ENCODE peak calls at places on chromosomes 4 and X, in six cellular contexts. C, V, S, I, M and A are unnamed samples.

GRCh38 chrX:1486749-1487361 is 34.1 kb upstream of the ASMTL start:
- DNase-seq in V (peak), M (no peak), I (no peak), C (no peak), S (no peak), A (no peak)

GRCh38 chrX:16433021-16433420 is 216.9 kb upstream of the S100G start:
- DNase-seq in S (no peak), I (no peak), C (no peak), V (no peak), M (no peak), A (no peak)

GRCh38 chr4:20687894-20688293 is 12.4 kb upstream of the PACRGL start:
- DNase-seq in I (no peak), C (no peak), M (peak), S (no peak), V (no peak), A (no peak)

GRCh38 chr4:99157478-99157935 is 13.4 kb upstream of the ADH4 start:
- DNase-seq in M (no peak), S (no peak), C (no peak), V (no peak), I (no peak), A (no peak)

GRCh38 chr4:108054025-108054424 is 64.3 kb downstream of the HADH start:
- DNase-seq in C (no peak), I (no peak), M (no peak), S (no peak), V (no peak), A (no peak)

GRCh38 chr4:128517739-128518510 is 230.3 kb upstream of the PGRMC2 start:
- DNase-seq in S (peak), C (peak), I (no peak), M (peak), V (peak), A (no peak)

GRCh38 chrX:37455381-37455780 is 106.2 kb downstream of the PRRG1 start:
- DNase-seq in V (no peak), S (no peak), C (no peak), M (no peak), I (no peak), A (no peak)

GRCh38 chr4:23904639-23905061 is 14.8 kb upstream of the PPARGC1A start:
- DNase-seq in S (no peak), C (no peak), I (no peak), V (no peak), M (no peak), A (no peak)

GRCh38 chrX:42385730-42386129 is 392.2 kb downstream of the PPP1R2C start:
- DNase-seq in C (no peak), V (no peak), I (no peak), M (no peak), S (no peak), A (no peak)

GRCh38 chrX:42456301-42456700 is 321.7 kb downstream of the PPP1R2C start:
- DNase-seq in S (no peak), C (no peak), I (no peak), M (no peak), V (no peak), A (no peak)

GRCh38 chr4:74117024-74117534 is 18.1 kb upstream of the CXCL2 start:
- DNase-seq in M (peak), I (no peak), S (no peak), V (peak), C (no peak), A (no peak)

GRCh38 chr4:41432889-41433288 is 105.1 kb upstream of the LIMCH1 start:
- DNase-seq in V (no peak), S (no peak), M (peak), C (peak), I (no peak), A (no peak)

GRCh38 chr4:161949941-161950725 is 213.7 kb downstream of the FSTL5 start:
- DNase-seq in I (no peak), M (no peak), V (no peak), S (no peak), C (peak), A (no peak)

GRCh38 chr4:149465941-149466340 is 349.7 kb downstream of the IQCM start:
- DNase-seq in M (peak), V (no peak), C (no peak), I (no peak), S (no peak), A (no peak)

GRCh38 chrX:10512258-10512657 is 108.1 kb downstream of the MID1 start:
- DNase-seq in C (no peak), S (peak), M (peak), V (no peak), I (no peak), A (no peak)

GRCh38 chr4:151679247-151679646 is 81.6 kb downstream of the GATB start:
- DNase-seq in S (no peak), I (no peak), M (no peak), C (peak), V (no peak), A (no peak)

GRCh38 chr4:3345384-3345783 is 52.6 kb downstream of the RGS12 start:
- DNase-seq in I (no peak), S (no peak), V (no peak), C (no peak), M (no peak), A (no peak)

GRCh38 chr4:24515698-24516097 is 68.7 kb downstream of the DHX15 start:
- DNase-seq in V (no peak), M (no peak), S (no peak), I (no peak), C (peak), A (no peak)

GRCh38 chrX:150889131-150889530 is 9.3 kb downstream of the CD99L2 start:
- DNase-seq in C (no peak), S (no peak), M (no peak), V (no peak), I (no peak), A (no peak)

GRCh38 chr4:55347610-55348228 is 1.7 kb downstream of the SRD5A3 start:
- DNase-seq in S (no peak), M (no peak), I (no peak), V (no peak), C (no peak), A (no peak)

GRCh38 chr4:28469886-28470285 is 1609.2 kb downstream of the STIM2 start:
- DNase-seq in S (no peak), V (no peak), M (peak), I (no peak), C (no peak), A (no peak)

GRCh38 chrX:38262715-38263620 is 42.3 kb upstream of the SRPX start:
- DNase-seq in S (no peak), C (no peak), M (peak), I (no peak), V (no peak), A (no peak)

GRCh38 chr4:126375462-126376054 is 1060.8 kb downstream of the FAT4 start:
- DNase-seq in M (peak), C (no peak), I (no peak), S (no peak), V (no peak), A (no peak)

GRCh38 chrX:18654873-18655836 is 16.8 kb downstream of the RS1 start:
- DNase-seq in V (no peak), S (no peak), M (peak), I (no peak), C (no peak), A (no peak)

GRCh38 chr4:16686195-16686594 is 212.2 kb downstream of the LDB2 start:
- DNase-seq in M (peak), C (no peak), I (no peak), V (no peak), S (no peak), A (no peak)

GRCh38 chr4:11724731-11725130 is 296.0 kb upstream of the HS3ST1 start:
- DNase-seq in C (no peak), M (peak), V (no peak), I (no peak), S (no peak), A (no peak)

GRCh38 chr4:169658196-169658595 is 37.8 kb downstream of the CLCN3 start:
- DNase-seq in C (no peak), S (no peak), I (no peak), M (no peak), V (no peak), A (no peak)

GRCh38 chr4:83771113-83771705 is 235.3 kb downstream of the GPAT3 start:
- DNase-seq in C (peak), I (no peak), M (peak), S (peak), V (peak), A (peak)

GRCh38 chr4:84501197-84501492 is 2.1 kb upstream of the NKX6-1 start:
- DNase-seq in I (no peak), C (peak), M (no peak), S (no peak), V (no peak), A (no peak)

DNA sequence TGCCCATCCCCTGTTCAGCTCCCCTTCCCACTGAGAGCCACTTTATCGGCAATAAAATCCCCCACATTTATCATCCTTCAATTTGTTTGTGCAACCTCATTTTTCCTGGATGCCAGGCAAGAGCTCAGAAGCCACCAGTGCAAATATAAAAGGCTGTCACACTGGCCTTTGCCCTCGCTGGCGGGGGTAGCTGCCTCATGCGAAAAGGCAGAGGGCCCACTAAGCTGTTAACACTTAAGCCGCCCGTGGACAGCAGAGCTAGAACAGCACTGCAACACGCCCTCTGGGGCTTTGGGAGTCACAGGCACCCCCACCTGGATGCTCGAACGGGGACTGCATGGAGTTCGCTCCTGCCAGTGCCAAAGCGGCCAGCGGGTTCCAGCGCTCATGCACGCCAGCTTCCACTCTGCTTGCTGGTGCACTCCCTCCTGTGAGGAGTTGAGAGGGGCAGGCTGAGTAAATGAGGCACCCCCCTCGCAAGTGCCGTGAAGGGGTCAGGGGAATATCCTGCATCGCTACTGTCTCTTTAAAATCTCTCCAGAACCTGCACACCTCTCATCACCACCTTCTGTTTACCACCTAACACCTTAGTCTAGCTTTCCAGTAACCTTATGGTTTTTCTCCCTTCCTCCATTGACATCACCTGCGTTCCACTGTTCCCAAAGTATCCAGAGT is 99.5 kb downstream of the SORBS2 start:
- DNase-seq in M (no peak), S (no peak), C (peak), I (no peak), V (no peak), A (no peak)
- H3K27ac ChIP-seq in M (no peak), S (no peak), C (no peak), I (no peak), V (peak), A (no peak)

GRCh38 chrX:129577473-129577872 is 37.4 kb downstream of the OCRL start:
- DNase-seq in V (peak), S (peak), I (no peak), M (peak), C (no peak), A (peak)

GRCh38 chrX:129576539-129576938 is 36.5 kb downstream of the OCRL start:
- DNase-seq in M (no peak), C (no peak), S (no peak), I (no peak), V (no peak), A (no peak)

GRCh38 chrX:129574214-129574613 is 34.2 kb downstream of the OCRL start:
- DNase-seq in S (no peak), V (no peak), C (no peak), M (no peak), I (no peak), A (no peak)

GRCh38 chrX:129568349-129568748 is 28.3 kb downstream of the OCRL start:
- DNase-seq in C (no peak), I (no peak), V (no peak), M (no peak), S (no peak), A (no peak)

GRCh38 chrX:129572422-129572821 is 32.4 kb downstream of the OCRL start:
- DNase-seq in M (no peak), S (no peak), C (no peak), I (no peak), V (no peak), A (no peak)
- H3K27ac ChIP-seq in M (no peak), S (no peak), C (no peak), I (no peak), V (no peak), A (no peak)

GRCh38 chr4:68907230-68907629 is 44.4 kb downstream of the UGT2A3 start:
- DNase-seq in M (no peak), C (no peak), S (no peak), I (no peak), V (no peak), A (no peak)

GRCh38 chr4:68905598-68906237 is 45.9 kb downstream of the UGT2A3 start:
- DNase-seq in C (peak), S (no peak), M (peak), I (no peak), V (peak), A (no peak)

GRCh38 chr4:68907788-68908700 is 43.6 kb downstream of the UGT2A3 start:
- DNase-seq in S (no peak), I (no peak), M (no peak), V (no peak), C (no peak), A (no peak)

GRCh38 chr4:68906238-68907137 is 45.1 kb downstream of the UGT2A3 start:
- DNase-seq in I (no peak), S (no peak), V (peak), C (peak), M (no peak), A (no peak)

DNA sequence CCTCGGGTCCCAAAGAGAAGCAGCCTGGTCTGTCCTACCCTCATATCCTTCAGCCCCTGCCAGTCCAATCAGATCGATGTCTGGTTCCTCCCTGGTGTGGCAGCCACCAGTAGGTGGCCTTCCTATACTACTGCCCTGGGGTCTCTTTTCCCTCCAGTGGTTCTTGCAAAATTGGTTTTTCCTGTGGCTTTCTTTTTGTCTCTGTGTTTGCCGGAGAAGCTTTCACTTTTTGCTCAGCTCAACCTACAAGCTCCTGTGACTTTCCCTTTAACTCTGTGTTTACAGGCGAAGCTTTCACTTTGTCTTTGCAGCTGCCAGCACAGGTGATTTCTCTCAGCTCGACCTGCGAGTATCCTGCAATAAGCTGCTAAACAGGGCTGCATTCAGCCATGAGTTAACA is 46.8 kb downstream of the UGT2A3 start:
- DNase-seq in I (no peak), S (no peak), V (peak), M (no peak), C (peak), A (no peak)
- H3K27ac ChIP-seq in I (no peak), S (no peak), V (peak), M (no peak), C (peak), A (no peak)

DNA sequence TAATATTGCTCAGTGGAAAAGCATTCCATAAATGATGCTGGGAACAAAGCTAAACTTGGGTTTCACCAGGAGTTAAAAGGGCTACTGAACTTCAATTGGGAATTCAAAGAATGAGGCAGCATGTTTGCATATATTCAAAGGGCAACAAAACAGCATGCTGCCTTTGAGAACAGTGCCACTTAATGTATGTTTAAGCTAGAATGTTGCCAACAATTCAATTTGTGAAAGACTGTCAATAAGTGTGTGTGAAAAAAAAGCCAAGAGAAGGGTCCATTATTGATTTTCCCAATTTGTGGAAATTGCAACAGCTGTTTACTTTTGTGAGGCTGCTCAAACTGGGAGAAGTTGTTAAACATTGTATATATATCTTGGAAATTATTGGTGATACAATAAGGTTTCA is 701.9 kb upstream of the ACTRT1 start:
- DNase-seq in C (peak), S (no peak), V (no peak), M (no peak), I (no peak), A (no peak)
- H3K27ac ChIP-seq in C (peak), S (no peak), V (no peak), M (no peak), I (no peak), A (no peak)

GRCh38 chr4:156374069-156374468 is 420.4 kb upstream of the CTSO start:
- DNase-seq in M (no peak), S (no peak), V (no peak), C (no peak), I (no peak), A (no peak)

GRCh38 chr4:156377036-156377700 is 423.5 kb upstream of the CTSO start:
- DNase-seq in V (no peak), C (no peak), M (peak), I (no peak), S (no peak), A (no peak)

GRCh38 chr4:156378053-156378665 is 424.5 kb upstream of the CTSO start:
- DNase-seq in M (peak), S (peak), C (peak), I (no peak), V (peak), A (peak)

GRCh38 chr4:156374894-156375293 is 421.2 kb upstream of the CTSO start:
- DNase-seq in V (no peak), C (no peak), S (no peak), I (no peak), M (no peak), A (no peak)
- H3K27ac ChIP-seq in V (no peak), C (no peak), S (no peak), I (no peak), M (no peak), A (no peak)

DNA sequence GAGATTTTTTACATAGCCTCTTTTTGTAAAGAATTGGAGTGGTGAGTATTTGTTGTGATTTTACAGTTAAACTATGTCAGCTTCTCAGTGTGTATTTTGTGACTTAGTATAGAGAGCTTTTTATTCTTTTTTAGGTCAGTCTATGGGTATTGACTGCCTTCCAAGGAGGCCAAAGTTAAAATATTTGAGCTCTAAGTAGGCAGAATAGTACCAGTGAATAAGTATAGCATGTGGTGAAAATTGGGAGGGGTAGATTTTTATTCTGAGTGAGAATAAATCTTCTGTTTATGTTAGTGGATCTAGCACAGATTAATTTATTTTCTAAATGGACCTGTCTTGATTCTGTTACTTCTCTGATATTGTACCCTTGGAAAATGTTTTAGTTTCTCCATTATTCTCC is 37.5 kb downstream of the HERC3 start:
- DNase-seq in I (no peak), V (no peak), M (peak), C (no peak), S (no peak), A (no peak)
- H3K27ac ChIP-seq in I (no peak), V (no peak), M (peak), C (no peak), S (no peak), A (no peak)